ENCODE peak calls at places on chromosomes 6 and 20, in seven cellular contexts. A is NCI-H2081, B is EL, I is NCI-H748 treated with DMSO at 0.1 percent for 48 hours, T is HS-5, K is NCI-H345, G is WTC11. C is an unnamed sample.

GRCh38 chr6:6980999-6981581 is 126.7 kb upstream of the RREB1 start:
- DNase-seq in I (no peak), K (no peak), A (no peak), B (no peak), T (no peak), G (no peak), C (no peak)

GRCh38 chr20:12061471-12061870 is 143.8 kb downstream of the BTBD3 start:
- DNase-seq in B (no peak), G (no peak), I (no peak), A (no peak), K (no peak), T (no peak), C (no peak)

GRCh38 chr20:38320221-38320620 is 16.3 kb downstream of the BPI start:
- DNase-seq in A (no peak), K (no peak), B (no peak), G (no peak), I (no peak), T (no peak), C (no peak)

GRCh38 chr6:68778356-68779020 is 143.4 kb downstream of the ADGRB3 start:
- DNase-seq in I (peak), K (peak), B (peak), T (peak), A (peak), G (peak), C (peak)

GRCh38 chr6:108115598-108116058 is 41.1 kb upstream of the OSTM1 start:
- DNase-seq in B (peak), I (peak), A (no peak), K (peak), T (no peak), G (peak), C (no peak)

GRCh38 chr6:10518461-10519216 is 2.5 kb upstream of the GCNT2 start:
- DNase-seq in T (no peak), B (peak), G (no peak), A (no peak), I (no peak), K (no peak), C (peak)

GRCh38 chr20:34004227-34004626 is 10.5 kb downstream of the RALY start:
- DNase-seq in A (no peak), B (no peak), K (no peak), I (no peak), T (no peak), G (no peak), C (no peak)

GRCh38 chr6:146892613-146893401 is 294.0 kb downstream of the ADGB start:
- DNase-seq in A (no peak), G (no peak), I (no peak), T (peak), B (peak), K (no peak), C (no peak)

GRCh38 chr20:25042531-25043498 is 15.1 kb downstream of the ACSS1 start:
- DNase-seq in K (no peak), I (no peak), A (no peak), G (no peak), T (no peak), B (no peak), C (no peak)

C was measured in retinal pigment epithelial cell.